ENCODE peak calls at places on chromosomes 12 and 14, in eight cellular contexts. T, J, X, B, C, G, S and K are unnamed samples.

GRCh38 chr12:20507711-20508110 is 139.4 kb downstream of the PDE3A start:
- DNase-seq in T (no peak), J (peak), X (no peak), B (no peak), C (no peak), G (no peak), S (no peak), K (no peak)

GRCh38 chr14:81474685-81475324 is 58.8 kb downstream of the SEL1L start:
- DNase-seq in T (no peak), J (no peak), X (no peak), B (no peak), C (no peak), G (no peak), S (no peak), K (no peak)

GRCh38 chr14:91261115-91261514 is 16.6 kb upstream of the GPR68 start:
- DNase-seq in T (no peak), J (no peak), X (no peak), B (no peak), C (no peak), G (no peak), S (no peak), K (no peak)

GRCh38 chr12:126811401-126811800 is 1455.6 kb upstream of the TMEM132C start:
- DNase-seq in T (no peak), J (no peak), X (no peak), B (no peak), C (no peak), G (no peak), S (no peak), K (no peak)

GRCh38 chr14:66425402-66425801 is 60.8 kb upstream of the CCDC196 start:
- DNase-seq in T (no peak), J (no peak), X (no peak), B (no peak), C (no peak), G (peak), S (no peak), K (no peak)

GRCh38 chr14:93081875-93082570 is 33.7 kb downstream of the ITPK1 start:
- DNase-seq in T (no peak), J (no peak), X (no peak), B (no peak), C (peak), G (no peak), S (no peak), K (no peak)

GRCh38 chr14:64726585-64726890 is 22.3 kb downstream of the PLEKHG3 start:
- DNase-seq in T (peak), J (no peak), X (peak), B (peak), C (no peak), G (no peak), S (no peak), K (no peak)

GRCh38 chr12:72540811-72541210 is 268.6 kb downstream of the TRHDE start:
- DNase-seq in T (peak), J (no peak), X (no peak), B (no peak), C (no peak), G (no peak), S (no peak), K (no peak)

GRCh38 chr14:37150414-37150813 is 22.0 kb downstream of the SLC25A21 start:
- DNase-seq in T (peak), J (peak), X (peak), B (peak), C (no peak), G (no peak), S (no peak), K (peak)

GRCh38 chr12:121345151-121345810 is 6.9 kb downstream of the ANAPC5 start:
- DNase-seq in T (no peak), J (no peak), X (no peak), B (no peak), C (no peak), G (no peak), S (no peak), K (no peak)

GRCh38 chr12:55931317-55931779 is 386 bp downstream of the DGKA start:
- DNase-seq in T (no peak), J (no peak), X (peak), B (no peak), C (no peak), G (no peak), S (no peak), K (no peak)

GRCh38 chr12:108338915-108339657 is at the start of gene CMKLR1:
- DNase-seq in T (no peak), J (no peak), X (no peak), B (no peak), C (no peak), G (no peak), S (no peak), K (no peak)

GRCh38 chr12:104827587-104827986 is 130.5 kb downstream of the SLC41A2 start:
- DNase-seq in T (no peak), J (peak), X (no peak), B (no peak), C (no peak), G (no peak), S (peak), K (no peak)

GRCh38 chr14:99579077-99579836 is 24.8 kb downstream of the CCDC85C start:
- DNase-seq in T (peak), J (no peak), X (no peak), B (no peak), C (no peak), G (no peak), S (no peak), K (no peak)

GRCh38 chr12:11657511-11657910 is 8.0 kb downstream of the ETV6 start:
- DNase-seq in T (peak), J (peak), X (no peak), B (no peak), C (no peak), G (no peak), S (no peak), K (no peak)

GRCh38 chr12:14767617-14768016 is 35.7 kb downstream of the WBP11 start:
- DNase-seq in T (peak), J (no peak), X (no peak), B (no peak), C (no peak), G (no peak), S (no peak), K (no peak)

GRCh38 chr12:92021665-92022033 is 124.0 kb downstream of the BTG1 start:
- DNase-seq in T (peak), J (peak), X (no peak), B (no peak), C (no peak), G (no peak), S (no peak), K (no peak)